ENCODE peak calls at places on chromosomes 2 and 18, in four cellular contexts. L is HepG2, E is IMR-90, R is K562. F is an unnamed sample.

GRCh38 chr2:71693286-71694270 is 240.2 kb downstream of the DYSF start:
- DNase-seq in R (no peak), L (no peak), E (no peak), F (no peak)

GRCh38 chr2:52895726-52896340 is 871.8 kb upstream of the CHAC2 start:
- DNase-seq in L (no peak), E (no peak), R (no peak), F (no peak)

GRCh38 chr18:59052965-59053960 is 86.4 kb upstream of the SEC11C start:
- DNase-seq in E (no peak), R (no peak), L (no peak), F (no peak)

GRCh38 chr2:12604248-12604801 is 112.4 kb upstream of the TRIB2 start:
- DNase-seq in E (no peak), L (no peak), R (peak), F (no peak)

GRCh38 chr18:23504720-23505119 is 1.4 kb downstream of the RMC1 start:
- DNase-seq in R (no peak), E (no peak), L (no peak), F (no peak)

GRCh38 chr2:133420748-133421147 is 147.5 kb downstream of the NCKAP5 start:
- DNase-seq in R (no peak), E (no peak), L (no peak), F (no peak)

GRCh38 chr2:159695798-159696448 is 16.4 kb upstream of the MARCHF7 start:
- DNase-seq in L (no peak), E (no peak), R (no peak), F (no peak)

GRCh38 chr2:26352892-26353291 is 6.3 kb upstream of the ADGRF3 start:
- DNase-seq in R (peak), E (peak), L (no peak), F (no peak)

GRCh38 chr2:218998414-218999002 is 5.3 kb upstream of the CRYBA2 start:
- DNase-seq in E (no peak), L (no peak), R (no peak), F (no peak)

GRCh38 chr18:33616556-33616955 is 38.5 kb downstream of the ASXL3 start:
- DNase-seq in E (no peak), R (no peak), L (no peak), F (no peak)

GRCh38 chr2:235194351-235194750 is 242.5 kb downstream of the SH3BP4 start:
- DNase-seq in R (no peak), L (no peak), E (no peak), F (no peak)

GRCh38 chr18:29962579-29962978 is 1080.0 kb downstream of the DSC3 start:
- DNase-seq in L (no peak), R (no peak), E (no peak), F (no peak)

GRCh38 chr2:729363-729762 is 52.2 kb upstream of the TMEM18 start:
- DNase-seq in E (no peak), L (no peak), R (no peak), F (no peak)

GRCh38 chr2:20172273-20173052 is 52.5 kb downstream of the SDC1 start:
- DNase-seq in R (no peak), E (no peak), L (peak), F (no peak)

GRCh38 chr2:33365264-33365663 is 111.2 kb upstream of the RASGRP3 start:
- DNase-seq in E (no peak), L (no peak), R (no peak), F (no peak)

GRCh38 chr2:190197143-190197720 is 122.4 kb downstream of the HIBCH start:
- DNase-seq in E (no peak), R (no peak), L (no peak), F (no peak)

GRCh38 chr2:120245933-120246332 is 6.7 kb upstream of the RALB start:
- DNase-seq in L (no peak), E (no peak), R (no peak), F (no peak)

GRCh38 chr2:212535963-212536362 is 2.6 kb downstream of the ERBB4 start:
- DNase-seq in R (no peak), E (no peak), L (no peak), F (no peak)

GRCh38 chr2:235098273-235098672 is 146.5 kb downstream of the SH3BP4 start:
- DNase-seq in E (no peak), L (no peak), R (no peak), F (peak)

GRCh38 chr2:102391530-102391929 is 31.4 kb upstream of the IL18RAP start:
- DNase-seq in R (peak), L (no peak), E (no peak), F (no peak)

GRCh38 chr2:173749315-173749714 is 215.9 kb downstream of the SP3 start:
- DNase-seq in L (peak), R (no peak), E (peak), F (no peak)

GRCh38 chr2:44126106-44126797 is 42.4 kb upstream of the PPM1B start:
- DNase-seq in E (no peak), R (no peak), L (no peak), F (no peak)

GRCh38 chr2:239462671-239463506 is 62.1 kb upstream of the HDAC4 start:
- DNase-seq in L (no peak), E (no peak), R (no peak), F (no peak)

GRCh38 chr2:23199115-23199918 is 185.7 kb upstream of the KLHL29 start:
- DNase-seq in R (peak), L (peak), E (peak), F (no peak)

GRCh38 chr2:40463112-40463511 is 11.2 kb upstream of the SLC8A1 start:
- DNase-seq in L (no peak), R (no peak), E (no peak), F (no peak)
- TF ChIP-seq MAFK in L (no peak), R (no peak), E (no peak), F (no peak)

GRCh38 chr2:84393829-84394228 is 65.3 kb downstream of the SUCLG1 start:
- DNase-seq in R (no peak), E (peak), L (no peak), F (no peak)
- H2AFZ ChIP-seq in R (no peak), E (no peak), L (no peak), F (no peak)

GRCh38 chr18:74172697-74173433 is 24.5 kb downstream of the TIMM21 start:
- DNase-seq in E (no peak), L (no peak), R (no peak), F (no peak)
- TF ChIP-seq MAFK in E (no peak), L (no peak), R (no peak), F (no peak)

GRCh38 chr2:147384659-147385058 is 460.2 kb upstream of the ACVR2A start:
- DNase-seq in E (no peak), L (no peak), R (no peak), F (no peak)

GRCh38 chr2:147378403-147378802 is 466.4 kb upstream of the ACVR2A start:
- DNase-seq in E (no peak), R (no peak), L (no peak), F (no peak)

GRCh38 chr2:147386284-147386683 is 458.5 kb upstream of the ACVR2A start:
- DNase-seq in R (no peak), E (no peak), L (no peak), F (no peak)

GRCh38 chr2:147385600-147385999 is 459.2 kb upstream of the ACVR2A start:
- DNase-seq in R (no peak), E (no peak), L (no peak), F (no peak)

GRCh38 chr2:147382322-147382948 is 462.4 kb upstream of the ACVR2A start:
- DNase-seq in L (no peak), E (no peak), R (no peak), F (no peak)
- H2AFZ ChIP-seq in L (no peak), E (no peak), R (no peak), F (peak)